ENCODE peak calls at places on chromosome 12, in eight cellular contexts. K, W, O, Q, T, V, D and R are unnamed samples.

GRCh38 chr12:91103101-91103500 is 8.2 kb downstream of the LUM start:
- DNase-seq in K (no peak), W (no peak), O (no peak), Q (no peak), T (no peak), V (no peak), D (no peak), R (no peak)

GRCh38 chr12:120710805-120711296 is 593 bp downstream of the UNC119B start:
- DNase-seq in K (no peak), W (peak), O (no peak), Q (no peak), T (peak), V (peak), D (peak), R (peak)

GRCh38 chr12:14185441-14186192 is 179.9 kb upstream of the ATF7IP start:
- DNase-seq in K (peak), W (peak), O (peak), Q (peak), T (peak), V (peak), D (peak), R (peak)

GRCh38 chr12:21773263-21773741 is 1.2 kb downstream of the KCNJ8 start:
- DNase-seq in K (no peak), W (peak), O (no peak), Q (peak), T (peak), V (peak), D (peak), R (peak)

GRCh38 chr12:57583008-57583831 is 7.8 kb upstream of the PIP4K2C start:
- DNase-seq in K (peak), W (peak), O (peak), Q (peak), T (peak), V (peak), D (peak), R (peak)

GRCh38 chr12:40342010-40342409 is 117.2 kb downstream of the LRRK2 start:
- DNase-seq in K (no peak), W (no peak), O (no peak), Q (no peak), T (no peak), V (no peak), D (no peak), R (no peak)

GRCh38 chr12:627863-628805 is 35.1 kb downstream of the NINJ2 start:
- DNase-seq in K (no peak), W (no peak), O (no peak), Q (no peak), T (no peak), V (no peak), D (no peak), R (no peak)

GRCh38 chr12:89709994-89710872 is 1.6 kb upstream of the ATP2B1 start:
- DNase-seq in K (no peak), W (peak), O (peak), Q (peak), T (no peak), V (peak), D (no peak), R (no peak)

GRCh38 chr12:46209914-46210834 is 58.7 kb downstream of the SLC38A1 start:
- DNase-seq in K (no peak), W (no peak), O (no peak), Q (no peak), T (no peak), V (peak), D (peak), R (peak)

GRCh38 chr12:69136931-69137613 is 102.3 kb upstream of the CPSF6 start:
- DNase-seq in K (no peak), W (no peak), O (no peak), Q (no peak), T (no peak), V (no peak), D (no peak), R (no peak)

GRCh38 chr12:110555509-110556406 is 27.4 kb downstream of the PPTC7 start:
- DNase-seq in K (peak), W (no peak), O (peak), Q (no peak), T (no peak), V (no peak), D (no peak), R (peak)

GRCh38 chr12:25376392-25376791 is 125.7 kb upstream of the KRAS start:
- DNase-seq in K (no peak), W (no peak), O (no peak), Q (no peak), T (no peak), V (no peak), D (no peak), R (no peak)

GRCh38 chr12:132218915-132219314 is 74.7 kb downstream of the NOC4L start:
- DNase-seq in K (no peak), W (no peak), O (no peak), Q (peak), T (peak), V (no peak), D (peak), R (peak)

GRCh38 chr12:75481774-75482173 is 1.2 kb downstream of the GLIPR1 start:
- DNase-seq in K (peak), W (no peak), O (no peak), Q (no peak), T (no peak), V (peak), D (no peak), R (peak)

GRCh38 chr12:53860426-53861223 is 78.0 kb upstream of the HOXC13 start:
- DNase-seq in K (no peak), W (no peak), O (no peak), Q (no peak), T (no peak), V (no peak), D (no peak), R (no peak)

GRCh38 chr12:49098035-49098451 is 3.4 kb upstream of the DHH start:
- DNase-seq in K (no peak), W (peak), O (peak), Q (peak), T (peak), V (peak), D (peak), R (peak)

GRCh38 chr12:54300732-54301427 is at the start of gene NFE2:
- DNase-seq in K (peak), W (peak), O (peak), Q (peak), T (peak), V (peak), D (peak), R (peak)

DNA sequence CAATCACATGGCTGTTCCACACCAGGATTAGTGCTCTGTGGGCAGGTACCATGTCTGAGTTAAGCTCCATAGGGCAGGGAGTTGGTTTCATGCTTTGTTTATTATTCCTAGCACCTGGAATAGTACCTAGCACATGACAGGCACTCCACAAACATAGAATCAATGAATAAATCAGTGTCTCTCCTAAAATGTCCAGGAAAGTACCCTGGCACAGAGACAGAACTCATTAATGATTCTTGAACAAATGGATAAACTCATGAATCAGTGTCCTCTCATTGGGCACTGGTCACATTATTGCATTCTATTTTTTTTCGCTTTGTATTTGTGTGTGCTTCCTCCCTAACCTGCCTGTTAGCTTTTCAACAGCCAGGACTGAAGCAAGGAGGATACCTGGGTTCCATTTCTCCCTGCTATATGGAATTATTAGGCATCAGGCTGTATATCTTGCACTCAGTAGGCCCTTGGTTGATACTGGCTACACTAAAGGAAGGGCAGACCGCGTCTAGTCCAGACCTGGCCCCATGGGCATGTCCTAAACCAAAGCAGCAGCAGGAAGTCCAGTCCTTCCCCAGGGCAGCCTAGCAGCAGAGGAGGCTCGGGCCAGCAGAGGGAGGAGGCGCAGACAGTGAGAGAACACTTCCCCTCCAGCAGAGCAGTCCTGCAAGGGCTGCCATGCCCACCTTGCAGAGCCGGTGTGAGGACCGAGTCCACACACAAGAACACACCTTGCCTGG is 18.4 kb downstream of the HDAC7 start:
- DNase-seq in K (no peak), W (no peak), O (no peak), Q (no peak), T (no peak), V (no peak), D (no peak), R (no peak)
- TF ChIP-seq CTCF in K (peak), W (no peak), O (no peak), Q (no peak), T (no peak), V (no peak), D (peak), R (no peak)

DNA sequence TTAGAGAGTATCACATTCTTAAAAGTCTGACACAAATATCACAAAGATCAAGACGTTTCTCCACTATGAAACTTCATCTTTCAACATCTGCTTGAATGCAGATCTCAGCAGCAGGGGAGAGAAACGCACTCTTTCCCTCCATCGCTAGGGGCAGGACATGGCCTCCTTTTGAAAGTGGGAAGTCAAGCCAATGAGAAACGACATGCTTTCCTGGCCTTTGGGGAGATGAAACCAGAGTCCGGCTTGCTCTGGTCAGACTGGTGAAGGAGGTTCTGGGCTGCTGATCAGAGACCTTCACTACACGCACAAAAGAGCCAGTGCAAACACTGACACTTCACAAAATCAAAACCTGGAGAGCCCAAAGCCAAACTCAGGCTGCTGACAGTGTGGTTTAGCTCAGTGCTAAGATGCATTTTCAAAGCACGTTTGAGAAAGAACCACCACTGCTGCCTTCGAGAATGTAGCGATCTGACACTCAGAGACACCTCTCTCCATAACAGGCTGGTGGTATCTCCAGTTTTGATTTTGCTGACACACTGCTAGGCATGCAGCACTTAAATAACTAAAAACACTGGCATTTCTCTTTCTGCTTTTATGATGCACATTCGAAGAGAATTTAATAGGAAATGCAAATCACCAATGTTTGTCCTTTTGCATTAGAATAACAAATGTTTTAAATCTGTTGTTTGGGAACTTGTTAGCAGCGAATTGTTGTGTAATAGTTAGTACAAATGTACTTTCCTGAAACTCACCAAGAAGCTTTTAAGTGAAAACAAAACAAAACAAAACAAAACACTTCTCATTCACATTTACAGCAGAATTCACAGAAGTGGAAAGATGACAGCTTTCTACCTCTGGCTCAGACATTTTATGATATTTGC is 93.9 kb upstream of the OVCH1 start:
- DNase-seq in K (no peak), W (peak), O (no peak), Q (peak), T (peak), V (no peak), D (peak), R (no peak)
- TF ChIP-seq CTCF in K (peak), W (peak), O (no peak), Q (peak), T (peak), V (no peak), D (peak), R (no peak)

GRCh38 chr12:115093261-115093660 is 409.3 kb upstream of the TBX3 start:
- DNase-seq in K (no peak), W (no peak), O (no peak), Q (no peak), T (no peak), V (no peak), D (no peak), R (no peak)

GRCh38 chr12:115088995-115089841 is 405.2 kb upstream of the TBX3 start:
- DNase-seq in K (no peak), W (no peak), O (no peak), Q (no peak), T (no peak), V (no peak), D (no peak), R (no peak)

GRCh38 chr12:115085594-115085993 is 401.6 kb upstream of the TBX3 start:
- DNase-seq in K (no peak), W (no peak), O (no peak), Q (no peak), T (no peak), V (no peak), D (no peak), R (no peak)

GRCh38 chr12:115090783-115091182 is 406.8 kb upstream of the TBX3 start:
- DNase-seq in K (no peak), W (no peak), O (no peak), Q (no peak), T (no peak), V (no peak), D (no peak), R (no peak)

GRCh38 chr12:115088328-115088994 is 404.5 kb upstream of the TBX3 start:
- DNase-seq in K (no peak), W (no peak), O (no peak), Q (no peak), T (no peak), V (no peak), D (peak), R (no peak)
- TF ChIP-seq CTCF in K (no peak), W (no peak), O (no peak), Q (no peak), T (no peak), V (no peak), D (no peak), R (no peak)

GRCh38 chr12:118160536-118160935 is 24.6 kb downstream of the PEBP1 start:
- DNase-seq in K (no peak), W (no peak), O (no peak), Q (no peak), T (no peak), V (no peak), D (no peak), R (no peak)

GRCh38 chr12:118166946-118167345 is 31.0 kb downstream of the PEBP1 start:
- DNase-seq in K (no peak), W (no peak), O (no peak), Q (no peak), T (no peak), V (no peak), D (no peak), R (no peak)

DNA sequence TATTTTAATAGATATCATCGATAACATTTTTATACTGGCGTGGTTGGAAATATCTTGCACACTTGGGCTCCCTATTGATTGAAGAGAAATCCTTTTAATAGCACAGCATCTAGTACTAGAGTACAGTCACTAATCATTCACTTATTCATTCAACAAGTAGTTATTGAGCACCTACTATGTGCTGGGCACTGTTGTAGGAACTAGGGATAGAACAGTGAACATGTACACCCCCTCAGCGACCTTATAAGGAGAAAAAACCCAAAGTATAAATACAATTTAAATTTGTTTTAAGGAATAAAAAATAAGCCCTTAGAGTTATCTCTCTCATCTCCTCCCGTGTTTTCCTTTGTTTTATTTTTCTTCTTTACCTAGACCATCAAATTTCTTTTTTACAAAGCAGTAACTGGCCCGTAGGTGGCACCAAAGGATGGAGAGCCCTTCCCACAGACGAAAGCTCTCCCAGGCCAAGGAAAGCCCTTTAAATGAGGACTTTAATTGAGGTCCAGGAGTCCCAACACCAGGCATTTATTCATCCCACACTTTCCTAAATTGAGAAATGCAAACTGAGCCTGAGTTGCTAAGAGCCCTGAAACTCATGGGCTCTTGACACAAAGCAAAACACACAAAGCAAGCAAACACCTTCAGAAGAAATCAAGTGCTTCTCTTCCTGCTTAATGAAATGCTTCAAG is 29.0 kb downstream of the PEBP1 start:
- DNase-seq in K (peak), W (peak), O (peak), Q (peak), T (no peak), V (no peak), D (peak), R (peak)
- TF ChIP-seq CTCF in K (peak), W (no peak), O (peak), Q (peak), T (peak), V (no peak), D (peak), R (peak)